ENCODE peak calls at places on chromosome 1, in ten cellular contexts. One of them, this sample, is unnamed.

GRCh38 chr1:103900005-103900404 is 150.3 kb downstream of the AMY1C start:
- DNase-seq in HCT116: no peak
- DNase-seq in EL: no peak
- DNase-seq in T-cell: no peak
- DNase-seq in NCI-H82: peak; percentile 27
- DNase-seq in GM12891: no peak
- DNase-seq in activated T-cell treated with anti-CD3 and anti-CD28 coated beads, Interleukin-2, amount 50 U/mL, for 72 hours: no peak
- DNase-seq in NCI-H69: peak; percentile 28
- DNase-seq in WERI-Rb-1: no peak
- DNase-seq in HT-29: no peak
- DNase-seq in this sample: no peak

GRCh38 chr1:89590341-89591080 is 42.4 kb upstream of the LRRC8C start:
- DNase-seq in HCT116: no peak
- DNase-seq in EL: no peak
- DNase-seq in T-cell: no peak
- DNase-seq in NCI-H82: no peak
- DNase-seq in GM12891: no peak
- DNase-seq in activated T-cell treated with anti-CD3 and anti-CD28 coated beads, Interleukin-2, amount 50 U/mL, for 72 hours: no peak
- DNase-seq in NCI-H69: no peak
- DNase-seq in WERI-Rb-1: no peak
- DNase-seq in HT-29: no peak
- DNase-seq in this sample: no peak

GRCh38 chr1:232306269-232306911 is 323.5 kb downstream of the SIPA1L2 start:
- DNase-seq in HCT116: no peak
- DNase-seq in EL: no peak
- DNase-seq in T-cell: no peak
- DNase-seq in NCI-H82: peak; percentile 29
- DNase-seq in GM12891: no peak
- DNase-seq in activated T-cell treated with anti-CD3 and anti-CD28 coated beads, Interleukin-2, amount 50 U/mL, for 72 hours: no peak
- DNase-seq in NCI-H69: peak; percentile 60
- DNase-seq in WERI-Rb-1: no peak
- DNase-seq in HT-29: no peak
- DNase-seq in this sample: no peak

GRCh38 chr1:2840036-2840809 is 38.7 kb upstream of the TTC34 start:
- DNase-seq in HCT116: no peak
- DNase-seq in EL: no peak
- DNase-seq in T-cell: peak; percentile 74
- DNase-seq in NCI-H82: no peak
- DNase-seq in GM12891: no peak
- DNase-seq in activated T-cell treated with anti-CD3 and anti-CD28 coated beads, Interleukin-2, amount 50 U/mL, for 72 hours: peak; percentile 63
- DNase-seq in NCI-H69: no peak
- DNase-seq in WERI-Rb-1: no peak
- DNase-seq in HT-29: no peak
- DNase-seq in this sample: peak; percentile 25

GRCh38 chr1:173572465-173572864 is 30.4 kb downstream of the SLC9C2 start:
- DNase-seq in HCT116: no peak
- DNase-seq in EL: no peak
- DNase-seq in T-cell: no peak
- DNase-seq in NCI-H82: no peak
- DNase-seq in GM12891: no peak
- DNase-seq in activated T-cell treated with anti-CD3 and anti-CD28 coated beads, Interleukin-2, amount 50 U/mL, for 72 hours: no peak
- DNase-seq in NCI-H69: no peak
- DNase-seq in WERI-Rb-1: no peak
- DNase-seq in HT-29: no peak
- DNase-seq in this sample: no peak

GRCh38 chr1:21329209-21329844 is 39.1 kb upstream of the ECE1 start:
- DNase-seq in HCT116: peak; percentile 62
- DNase-seq in EL: no peak
- DNase-seq in T-cell: peak; percentile 30
- DNase-seq in NCI-H82: no peak
- DNase-seq in GM12891: no peak
- DNase-seq in activated T-cell treated with anti-CD3 and anti-CD28 coated beads, Interleukin-2, amount 50 U/mL, for 72 hours: no peak
- DNase-seq in NCI-H69: peak; percentile 17
- DNase-seq in WERI-Rb-1: no peak
- DNase-seq in HT-29: peak; percentile 84
- DNase-seq in this sample: peak; percentile 99

GRCh38 chr1:200979574-200980451 is 43.7 kb downstream of the KIF21B start:
- DNase-seq in HCT116: peak; percentile 12
- DNase-seq in EL: peak; percentile 24
- DNase-seq in T-cell: peak; percentile 59
- DNase-seq in NCI-H82: peak; percentile 90
- DNase-seq in GM12891: peak; percentile 81
- DNase-seq in activated T-cell treated with anti-CD3 and anti-CD28 coated beads, Interleukin-2, amount 50 U/mL, for 72 hours: peak; percentile 68
- DNase-seq in NCI-H69: peak; percentile 64
- DNase-seq in WERI-Rb-1: peak; percentile 98
- DNase-seq in HT-29: peak; percentile 53
- DNase-seq in this sample: peak; percentile 50

GRCh38 chr1:11337536-11338350 is 64.7 kb downstream of the UBIAD1 start:
- DNase-seq in HCT116: peak; percentile 19
- DNase-seq in EL: peak; percentile 41
- DNase-seq in T-cell: peak; percentile 66
- DNase-seq in NCI-H82: peak; percentile 86
- DNase-seq in GM12891: peak; percentile 78
- DNase-seq in activated T-cell treated with anti-CD3 and anti-CD28 coated beads, Interleukin-2, amount 50 U/mL, for 72 hours: peak; percentile 75
- DNase-seq in NCI-H69: peak; percentile 92
- DNase-seq in WERI-Rb-1: peak; percentile 88
- DNase-seq in HT-29: peak; percentile 54
- DNase-seq in this sample: peak; percentile 41

GRCh38 chr1:4690951-4691675 is 36.7 kb downstream of the AJAP1 start:
- DNase-seq in HCT116: no peak
- DNase-seq in EL: no peak
- DNase-seq in T-cell: no peak
- DNase-seq in NCI-H82: no peak
- DNase-seq in GM12891: no peak
- DNase-seq in activated T-cell treated with anti-CD3 and anti-CD28 coated beads, Interleukin-2, amount 50 U/mL, for 72 hours: no peak
- DNase-seq in NCI-H69: no peak
- DNase-seq in WERI-Rb-1: no peak
- DNase-seq in HT-29: no peak
- DNase-seq in this sample: no peak

GRCh38 chr1:219567341-219567947 is 45.5 kb downstream of the ZC3H11B start:
- DNase-seq in HCT116: peak; percentile 21
- DNase-seq in EL: peak; percentile 49
- DNase-seq in T-cell: no peak
- DNase-seq in NCI-H82: peak; percentile 67
- DNase-seq in GM12891: no peak
- DNase-seq in activated T-cell treated with anti-CD3 and anti-CD28 coated beads, Interleukin-2, amount 50 U/mL, for 72 hours: no peak
- DNase-seq in NCI-H69: peak; percentile 87
- DNase-seq in WERI-Rb-1: no peak
- DNase-seq in HT-29: peak; percentile 67
- DNase-seq in this sample: no peak

GRCh38 chr1:205775717-205776056 is 405 bp upstream of the RAB29 start:
- DNase-seq in HCT116: no peak
- DNase-seq in EL: peak; percentile 59
- DNase-seq in T-cell: no peak
- DNase-seq in NCI-H82: no peak
- DNase-seq in GM12891: no peak
- DNase-seq in activated T-cell treated with anti-CD3 and anti-CD28 coated beads, Interleukin-2, amount 50 U/mL, for 72 hours: no peak
- DNase-seq in NCI-H69: no peak
- DNase-seq in WERI-Rb-1: no peak
- DNase-seq in HT-29: no peak
- DNase-seq in this sample: no peak

GRCh38 chr1:11273595-11274234 is 717 bp downstream of the UBIAD1 start:
- DNase-seq in HCT116: no peak
- DNase-seq in EL: no peak
- DNase-seq in T-cell: no peak
- DNase-seq in NCI-H82: peak; percentile 58
- DNase-seq in GM12891: no peak
- DNase-seq in activated T-cell treated with anti-CD3 and anti-CD28 coated beads, Interleukin-2, amount 50 U/mL, for 72 hours: peak; percentile 5
- DNase-seq in NCI-H69: peak; percentile 21
- DNase-seq in WERI-Rb-1: no peak
- DNase-seq in HT-29: peak; percentile 39
- DNase-seq in this sample: no peak

GRCh38 chr1:220594356-220594755 is 66.4 kb downstream of the MARK1 start:
- DNase-seq in HCT116: no peak
- DNase-seq in EL: peak; percentile 13
- DNase-seq in T-cell: no peak
- DNase-seq in NCI-H82: no peak
- DNase-seq in GM12891: no peak
- DNase-seq in activated T-cell treated with anti-CD3 and anti-CD28 coated beads, Interleukin-2, amount 50 U/mL, for 72 hours: no peak
- DNase-seq in NCI-H69: no peak
- DNase-seq in WERI-Rb-1: no peak
- DNase-seq in HT-29: no peak
- DNase-seq in this sample: no peak

GRCh38 chr1:220551718-220552117 is 23.8 kb downstream of the MARK1 start:
- DNase-seq in HCT116: no peak
- DNase-seq in EL: no peak
- DNase-seq in T-cell: no peak
- DNase-seq in NCI-H82: no peak
- DNase-seq in GM12891: no peak
- DNase-seq in activated T-cell treated with anti-CD3 and anti-CD28 coated beads, Interleukin-2, amount 50 U/mL, for 72 hours: no peak
- DNase-seq in NCI-H69: no peak
- DNase-seq in WERI-Rb-1: no peak
- DNase-seq in HT-29: no peak
- DNase-seq in this sample: no peak

GRCh38 chr1:7677815-7678214 is 93.3 kb upstream of the VAMP3 start:
- DNase-seq in HCT116: no peak
- DNase-seq in EL: no peak
- DNase-seq in T-cell: no peak
- DNase-seq in NCI-H82: no peak
- DNase-seq in GM12891: no peak
- DNase-seq in activated T-cell treated with anti-CD3 and anti-CD28 coated beads, Interleukin-2, amount 50 U/mL, for 72 hours: no peak
- DNase-seq in NCI-H69: no peak
- DNase-seq in WERI-Rb-1: no peak
- DNase-seq in HT-29: no peak
- DNase-seq in this sample: no peak

GRCh38 chr1:54299037-54299436 is 99.1 kb downstream of the MRPL37 start:
- DNase-seq in HCT116: no peak
- DNase-seq in EL: no peak
- DNase-seq in T-cell: no peak
- DNase-seq in NCI-H82: no peak
- DNase-seq in GM12891: no peak
- DNase-seq in activated T-cell treated with anti-CD3 and anti-CD28 coated beads, Interleukin-2, amount 50 U/mL, for 72 hours: no peak
- DNase-seq in NCI-H69: peak; percentile 46
- DNase-seq in WERI-Rb-1: no peak
- DNase-seq in HT-29: no peak
- DNase-seq in this sample: peak; percentile 75

GRCh38 chr1:237527761-237528160 is 363.0 kb downstream of the ZP4 start:
- DNase-seq in HCT116: no peak
- DNase-seq in EL: no peak
- DNase-seq in T-cell: no peak
- DNase-seq in NCI-H82: no peak
- DNase-seq in GM12891: no peak
- DNase-seq in activated T-cell treated with anti-CD3 and anti-CD28 coated beads, Interleukin-2, amount 50 U/mL, for 72 hours: no peak
- DNase-seq in NCI-H69: no peak
- DNase-seq in WERI-Rb-1: no peak
- DNase-seq in HT-29: no peak
- DNase-seq in this sample: no peak

GRCh38 chr1:158103860-158104522 is 76.7 kb upstream of the CD1D start:
- DNase-seq in HCT116: no peak
- DNase-seq in EL: no peak
- DNase-seq in T-cell: no peak
- DNase-seq in NCI-H82: no peak
- DNase-seq in GM12891: no peak
- DNase-seq in activated T-cell treated with anti-CD3 and anti-CD28 coated beads, Interleukin-2, amount 50 U/mL, for 72 hours: no peak
- DNase-seq in NCI-H69: peak; percentile 86
- DNase-seq in WERI-Rb-1: no peak
- DNase-seq in HT-29: no peak
- DNase-seq in this sample: no peak

GRCh38 chr1:164382384-164382783 is 176.6 kb upstream of the PBX1 start:
- DNase-seq in HCT116: no peak
- DNase-seq in EL: no peak
- DNase-seq in T-cell: no peak
- DNase-seq in NCI-H82: peak; percentile 47
- DNase-seq in GM12891: no peak
- DNase-seq in activated T-cell treated with anti-CD3 and anti-CD28 coated beads, Interleukin-2, amount 50 U/mL, for 72 hours: no peak
- DNase-seq in NCI-H69: no peak
- DNase-seq in WERI-Rb-1: peak; percentile 59
- DNase-seq in HT-29: no peak
- DNase-seq in this sample: no peak

GRCh38 chr1:185695299-185695698 is 38.9 kb upstream of the HMCN1 start:
- DNase-seq in HCT116: no peak
- DNase-seq in EL: no peak
- DNase-seq in T-cell: no peak
- DNase-seq in NCI-H82: peak; percentile 6
- DNase-seq in GM12891: no peak
- DNase-seq in activated T-cell treated with anti-CD3 and anti-CD28 coated beads, Interleukin-2, amount 50 U/mL, for 72 hours: no peak
- DNase-seq in NCI-H69: no peak
- DNase-seq in WERI-Rb-1: no peak
- DNase-seq in HT-29: peak; percentile 33
- DNase-seq in this sample: no peak

GRCh38 chr1:45892068-45892785 is 88.8 kb downstream of the MAST2 start:
- DNase-seq in HCT116: peak; percentile 93
- DNase-seq in EL: peak; percentile 92
- DNase-seq in T-cell: no peak
- DNase-seq in NCI-H82: no peak
- DNase-seq in GM12891: no peak
- DNase-seq in activated T-cell treated with anti-CD3 and anti-CD28 coated beads, Interleukin-2, amount 50 U/mL, for 72 hours: no peak
- DNase-seq in NCI-H69: no peak
- DNase-seq in WERI-Rb-1: no peak
- DNase-seq in HT-29: peak; percentile 90
- DNase-seq in this sample: peak; percentile 82

GRCh38 chr1:74652711-74653131 is 20.9 kb downstream of the ERICH3 start:
- DNase-seq in HCT116: no peak
- DNase-seq in EL: peak; percentile 79
- DNase-seq in T-cell: no peak
- DNase-seq in NCI-H82: no peak
- DNase-seq in GM12891: peak; percentile 6
- DNase-seq in activated T-cell treated with anti-CD3 and anti-CD28 coated beads, Interleukin-2, amount 50 U/mL, for 72 hours: no peak
- DNase-seq in NCI-H69: peak; percentile 36
- DNase-seq in WERI-Rb-1: no peak
- DNase-seq in HT-29: peak; percentile 89
- DNase-seq in this sample: no peak

GRCh38 chr1:67711150-67711849 is 26.3 kb downstream of the GADD45A start:
- DNase-seq in HCT116: no peak
- DNase-seq in EL: no peak
- DNase-seq in T-cell: no peak
- DNase-seq in NCI-H82: no peak
- DNase-seq in GM12891: no peak
- DNase-seq in activated T-cell treated with anti-CD3 and anti-CD28 coated beads, Interleukin-2, amount 50 U/mL, for 72 hours: no peak
- DNase-seq in NCI-H69: peak; percentile 77
- DNase-seq in WERI-Rb-1: no peak
- DNase-seq in HT-29: no peak
- DNase-seq in this sample: no peak

GRCh38 chr1:241822846-241823245 is 25.2 kb upstream of the EXO1 start:
- DNase-seq in HCT116: no peak
- DNase-seq in EL: no peak
- DNase-seq in T-cell: no peak
- DNase-seq in NCI-H82: no peak
- DNase-seq in GM12891: no peak
- DNase-seq in activated T-cell treated with anti-CD3 and anti-CD28 coated beads, Interleukin-2, amount 50 U/mL, for 72 hours: no peak
- DNase-seq in NCI-H69: no peak
- DNase-seq in WERI-Rb-1: no peak
- DNase-seq in HT-29: no peak
- DNase-seq in this sample: no peak

GRCh38 chr1:65992160-65993046 is 199.7 kb downstream of the PDE4B start:
- DNase-seq in HCT116: no peak
- DNase-seq in EL: no peak
- DNase-seq in T-cell: no peak
- DNase-seq in NCI-H82: no peak
- DNase-seq in GM12891: no peak
- DNase-seq in activated T-cell treated with anti-CD3 and anti-CD28 coated beads, Interleukin-2, amount 50 U/mL, for 72 hours: no peak
- DNase-seq in NCI-H69: no peak
- DNase-seq in WERI-Rb-1: no peak
- DNase-seq in HT-29: no peak
- DNase-seq in this sample: no peak

GRCh38 chr1:91997607-91998195 is 32.1 kb upstream of the EPHX4 start:
- DNase-seq in HCT116: peak; percentile 33
- DNase-seq in EL: peak; percentile 52
- DNase-seq in T-cell: peak; percentile 35
- DNase-seq in NCI-H82: peak; percentile 55
- DNase-seq in GM12891: no peak
- DNase-seq in activated T-cell treated with anti-CD3 and anti-CD28 coated beads, Interleukin-2, amount 50 U/mL, for 72 hours: peak; percentile 48
- DNase-seq in NCI-H69: peak; percentile 51
- DNase-seq in WERI-Rb-1: peak; percentile 23
- DNase-seq in HT-29: peak; percentile 42
- DNase-seq in this sample: peak; percentile 52

GRCh38 chr1:67793562-67793961 is 39.7 kb downstream of the GNG12 start:
- DNase-seq in HCT116: no peak
- DNase-seq in EL: peak; percentile 87
- DNase-seq in T-cell: no peak
- DNase-seq in NCI-H82: no peak
- DNase-seq in GM12891: no peak
- DNase-seq in activated T-cell treated with anti-CD3 and anti-CD28 coated beads, Interleukin-2, amount 50 U/mL, for 72 hours: no peak
- DNase-seq in NCI-H69: no peak
- DNase-seq in WERI-Rb-1: no peak
- DNase-seq in HT-29: no peak
- DNase-seq in this sample: no peak

GRCh38 chr1:29655945-29656866 is 419.9 kb downstream of the PTPRU start:
- DNase-seq in HCT116: no peak
- DNase-seq in EL: peak; percentile 17
- DNase-seq in T-cell: no peak
- DNase-seq in NCI-H82: peak; percentile 66
- DNase-seq in GM12891: no peak
- DNase-seq in activated T-cell treated with anti-CD3 and anti-CD28 coated beads, Interleukin-2, amount 50 U/mL, for 72 hours: no peak
- DNase-seq in NCI-H69: peak; percentile 68
- DNase-seq in WERI-Rb-1: peak; percentile 51
- DNase-seq in HT-29: peak; percentile 28
- DNase-seq in this sample: no peak